ENCODE peak calls at places on chromosomes 3 and 15, in five cellular contexts. C is heart left ventricle, Y is Panc1, O is neural progenitor cell, V is tibial artery. W is an unnamed sample. For H3K4me1, the result is how much of the 10 kb centered on the place peaks cover.

GRCh38 chr3:110697961-110698360 is 373.7 kb upstream of the NECTIN3 start:
- DNase-seq in C (no peak), Y (no peak), O (no peak), V (no peak), W (no peak)

GRCh38 chr3:52400275-52400793 is 44.6 kb downstream of the SEMA3G start:
- DNase-seq in C (peak), Y (no peak), O (no peak), V (no peak), W (no peak)

GRCh38 chr3:124118397-124118796 is 126.5 kb upstream of the ROPN1 start:
- DNase-seq in C (no peak), Y (no peak), O (no peak), V (no peak), W (no peak)

GRCh38 chr3:154018100-154018696 is 103.0 kb upstream of the ARHGEF26 start:
- DNase-seq in C (no peak), Y (no peak), O (peak), V (no peak), W (peak)

GRCh38 chr15:82298520-82298919 is 35.9 kb downstream of the SAXO2 start:
- DNase-seq in C (no peak), Y (no peak), O (no peak), V (no peak), W (peak)

GRCh38 chr3:114319453-114319852 is 25.6 kb downstream of the TIGIT start:
- DNase-seq in C (no peak), Y (no peak), O (peak), V (no peak), W (no peak)

GRCh38 chr3:101072299-101072698 is 79.1 kb upstream of the ABI3BP start:
- DNase-seq in C (no peak), Y (no peak), O (no peak), V (no peak), W (no peak)

GRCh38 chr3:72153477-72154314 is 368.7 kb upstream of the PROK2 start:
- DNase-seq in C (no peak), Y (no peak), O (no peak), V (no peak), W (no peak)

GRCh38 chr15:98560338-98560737 is 88.0 kb upstream of the IGF1R start:
- DNase-seq in C (no peak), Y (no peak), O (no peak), V (no peak), W (no peak)

GRCh38 chr3:79598594-79598993 is 169.2 kb downstream of the ROBO1 start:
- DNase-seq in C (no peak), Y (no peak), O (peak), V (no peak), W (no peak)

GRCh38 chr3:183518446-183519185 is 36.9 kb downstream of the KLHL6 start:
- DNase-seq in C (no peak), Y (no peak), O (peak), V (no peak), W (no peak)

GRCh38 chr15:90545095-90545494 is 15.4 kb downstream of the CRTC3 start:
- DNase-seq in C (no peak), Y (no peak), O (no peak), V (no peak), W (no peak)

GRCh38 chr3:186670148-186670547 is 4.3 kb downstream of the HRG start:
- DNase-seq in C (no peak), Y (no peak), O (no peak), V (no peak), W (no peak)

GRCh38 chr3:38548154-38548931 is 52.2 kb downstream of the EXOG start:
- DNase-seq in C (peak), Y (no peak), O (peak), V (no peak), W (peak)

GRCh38 chr3:86830566-86830965 is 160.4 kb downstream of the VGLL3 start:
- DNase-seq in C (no peak), Y (no peak), O (no peak), V (no peak), W (no peak)

GRCh38 chr3:124639406-124640237 is 90.6 kb upstream of the UMPS start:
- DNase-seq in C (no peak), Y (no peak), O (no peak), V (no peak), W (no peak)

GRCh38 chr3:155602307-155602706 is 142.6 kb downstream of the PLCH1 start:
- DNase-seq in C (no peak), Y (no peak), O (no peak), V (no peak), W (no peak)

GRCh38 chr3:37466660-37467359 is 292.4 kb upstream of the LRRFIP2 start:
- DNase-seq in C (peak), Y (no peak), O (no peak), V (peak), W (peak)

GRCh38 chr3:32912046-32912445 is 39.4 kb upstream of the CCR4 start:
- DNase-seq in C (no peak), Y (no peak), O (no peak), V (no peak), W (no peak)

GRCh38 chr3:111591555-111591954 is 3.6 kb downstream of the ZBED2 start:
- DNase-seq in C (no peak), Y (no peak), O (no peak), V (no peak), W (no peak)

GRCh38 chr3:15325228-15325627 is 7.2 kb downstream of the SH3BP5 start:
- DNase-seq in C (peak), Y (no peak), O (peak), V (no peak), W (peak)

GRCh38 chr15:40549894-40550293 is 14.9 kb downstream of the CCDC32 start:
- DNase-seq in C (peak), Y (no peak), O (no peak), V (no peak), W (peak)

GRCh38 chr15:48522911-48523310 is 122.6 kb downstream of the FBN1 start:
- DNase-seq in C (no peak), Y (no peak), O (no peak), V (no peak), W (no peak)

GRCh38 chr3:33392703-33393125 is 47.5 kb downstream of the UBP1 start:
- DNase-seq in C (no peak), Y (peak), O (no peak), V (peak), W (no peak)

GRCh38 chr15:92178908-92179307 is 214.8 kb upstream of the ST8SIA2 start:
- DNase-seq in C (no peak), Y (no peak), O (no peak), V (no peak), W (no peak)

GRCh38 chr15:37094542-37095196 is 5.7 kb downstream of the MEIS2 start:
- DNase-seq in C (no peak), Y (no peak), O (no peak), V (no peak), W (no peak)

GRCh38 chr15:37095197-37095992 is 5.0 kb downstream of the MEIS2 start:
- DNase-seq in C (no peak), Y (no peak), O (peak), V (no peak), W (no peak)

GRCh38 chr15:37095993-37096877 is 4.1 kb downstream of the MEIS2 start:
- DNase-seq in C (peak), Y (no peak), O (peak), V (no peak), W (peak)

GRCh38 chr15:37090543-37091175 is 9.7 kb downstream of the MEIS2 start:
- DNase-seq in C (no peak), Y (no peak), O (no peak), V (no peak), W (no peak)

DNA sequence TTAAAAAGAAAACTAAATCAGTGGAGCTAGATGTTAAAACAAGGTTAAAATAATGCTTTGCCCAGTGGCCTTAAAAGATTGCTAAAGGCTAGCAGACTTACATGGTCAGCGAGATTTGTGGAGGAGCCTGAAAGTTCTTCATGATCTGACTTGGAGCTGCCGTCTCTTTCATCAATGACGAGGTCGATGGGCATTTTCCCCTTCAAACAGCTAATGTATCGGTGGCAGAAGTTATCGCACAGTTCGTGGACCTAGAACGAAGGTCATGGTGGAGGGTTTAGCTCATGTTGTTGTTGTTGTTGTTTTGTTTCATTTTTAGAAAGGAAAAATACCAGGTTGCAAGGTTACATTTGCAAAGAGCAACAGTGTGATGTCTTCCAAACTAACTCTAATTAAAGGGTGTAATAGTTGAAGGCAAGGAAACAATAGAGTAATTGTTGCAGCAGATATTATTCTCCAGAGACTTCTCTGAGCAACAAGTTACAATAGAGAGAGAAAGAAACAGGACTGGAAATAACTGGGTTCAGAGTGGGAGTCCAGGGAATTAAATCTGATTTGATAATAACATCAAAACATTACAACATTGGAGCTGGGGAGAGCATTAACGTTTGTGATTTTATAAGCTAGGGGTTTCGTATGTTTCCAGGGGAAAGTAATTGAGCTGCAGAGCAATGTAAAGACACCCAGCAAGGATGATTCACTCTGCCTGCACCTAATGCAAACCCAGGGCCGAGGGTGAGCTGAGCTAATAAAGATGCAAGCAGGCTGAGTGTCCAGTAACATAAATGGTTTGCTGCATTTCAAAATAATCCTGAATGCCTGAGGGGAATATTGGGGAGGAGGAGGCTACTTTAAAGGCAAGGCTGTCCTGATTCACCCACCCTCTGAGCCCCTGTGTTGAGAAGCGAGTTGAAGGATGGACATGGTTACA is 6.6 kb downstream of the MEIS2 start:
- DNase-seq in C (no peak), Y (no peak), O (no peak), V (no peak), W (no peak)
- H3K27ac ChIP-seq in C (peak), Y (no peak), O (no peak), V (no peak), W (no peak)

GRCh38 chr15:67781907-67782559 is 43.3 kb upstream of the SKOR1 start:
- DNase-seq in C (no peak), Y (no peak), O (peak), V (no peak), W (no peak)
- H3K4me1 ChIP-seq in C (under half), Y (under half), O (half or more), V (under half), W (under half)

DNA sequence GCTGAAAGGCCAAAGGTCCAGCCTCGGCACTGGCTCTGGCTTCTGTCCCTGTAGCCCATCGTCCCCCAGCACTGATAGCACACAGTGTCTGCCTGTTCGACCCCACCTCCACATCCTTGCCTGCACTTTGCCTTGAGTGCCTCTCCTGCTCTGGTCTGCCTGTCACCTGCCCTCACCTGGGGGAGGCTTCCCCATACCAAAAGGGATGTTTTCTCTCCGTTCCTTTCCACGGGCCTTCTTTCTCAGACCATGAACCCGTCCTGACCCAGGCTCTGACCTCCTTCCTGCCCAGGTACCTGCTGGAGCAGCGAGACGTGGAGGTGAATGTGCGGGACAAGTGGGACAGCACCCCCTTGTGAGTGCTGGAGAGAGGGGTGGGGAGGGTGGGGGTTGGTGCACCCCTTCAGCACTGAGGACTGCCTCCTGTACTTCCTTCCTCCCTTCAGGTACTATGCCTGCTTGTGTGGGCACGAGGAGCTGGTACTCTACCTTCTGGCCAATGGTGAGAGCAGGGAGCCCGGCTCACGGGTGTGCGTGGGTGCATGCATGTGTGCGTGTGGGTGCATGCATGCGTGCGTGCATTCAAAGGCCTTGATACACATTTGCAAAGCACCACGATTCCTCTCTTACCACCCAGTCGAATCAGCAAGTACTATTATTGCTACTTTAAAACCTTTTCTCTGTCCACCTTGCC is 1.5 kb downstream of the ABTB1 start:
- DNase-seq in C (no peak), Y (no peak), O (no peak), V (peak), W (no peak)
- H3K4me3 ChIP-seq in C (peak), Y (no peak), O (no peak), V (peak), W (no peak)

DNA sequence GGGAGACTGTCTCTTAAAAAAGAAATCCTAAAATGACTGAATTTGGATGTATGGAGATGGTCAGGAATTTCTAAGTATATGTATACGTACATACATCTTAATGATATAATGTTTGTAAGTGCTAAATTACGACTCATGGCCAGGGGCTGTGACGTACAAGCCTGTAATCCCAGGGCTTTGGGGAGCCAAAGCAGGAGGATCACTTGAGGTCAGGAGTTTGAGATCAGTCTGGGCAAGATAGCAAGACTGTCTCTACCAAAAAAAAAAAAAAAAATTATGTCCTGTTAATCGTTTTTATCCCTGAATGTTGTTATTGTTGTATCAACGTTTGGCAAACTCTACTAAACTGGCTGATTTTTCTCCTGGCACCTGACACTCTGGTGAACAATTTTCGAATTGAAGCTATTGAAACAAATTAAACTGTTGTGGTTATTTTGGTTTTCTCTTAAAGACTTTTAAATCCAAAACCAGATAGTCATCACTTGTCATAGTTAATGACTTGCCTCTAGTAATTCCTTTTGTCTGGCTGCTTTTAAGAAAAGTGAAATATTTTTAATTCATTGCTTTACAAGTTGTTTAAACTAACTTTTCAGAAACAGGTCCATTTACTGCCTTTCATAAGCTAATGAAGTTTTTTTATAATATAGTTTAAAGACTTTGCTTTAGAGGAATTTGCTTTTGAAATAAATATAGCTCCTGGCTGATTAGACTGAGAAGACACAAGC is 7.0 kb downstream of the MORF4L1 start:
- DNase-seq in C (no peak), Y (no peak), O (no peak), V (no peak), W (no peak)
- H3K27ac ChIP-seq in C (no peak), Y (no peak), O (no peak), V (peak), W (no peak)

GRCh38 chr3:55939287-55939686 is 452.2 kb upstream of the WNT5A start:
- DNase-seq in C (no peak), Y (no peak), O (no peak), V (no peak), W (no peak)

GRCh38 chr3:55935241-55935640 is 448.1 kb upstream of the WNT5A start:
- DNase-seq in C (no peak), Y (no peak), O (peak), V (no peak), W (no peak)

GRCh38 chr3:55937301-55937700 is 450.2 kb upstream of the WNT5A start:
- DNase-seq in C (no peak), Y (no peak), O (no peak), V (no peak), W (no peak)

GRCh38 chr3:55936549-55937052 is 449.5 kb upstream of the WNT5A start:
- DNase-seq in C (no peak), Y (no peak), O (no peak), V (no peak), W (no peak)
- H3K4me1 ChIP-seq in C (under half), Y (under half), O (under half), V (under half), W (under half)

GRCh38 chr3:42688016-42688415 is 2.7 kb downstream of the KLHL40 start:
- DNase-seq in C (no peak), Y (no peak), O (no peak), V (no peak), W (no peak)

GRCh38 chr3:42685363-42685881 is at the start of gene KLHL40:
- DNase-seq in C (peak), Y (no peak), O (no peak), V (no peak), W (no peak)

GRCh38 chr3:42684632-42685362 is 540 bp upstream of the KLHL40 start:
- DNase-seq in C (no peak), Y (no peak), O (no peak), V (no peak), W (no peak)

GRCh38 chr3:42686832-42687650 is 1.7 kb downstream of the KLHL40 start:
- DNase-seq in C (peak), Y (no peak), O (no peak), V (no peak), W (no peak)

GRCh38 chr3:42685891-42686820 is 819 bp downstream of the KLHL40 start:
- DNase-seq in C (peak), Y (no peak), O (no peak), V (no peak), W (no peak)
- H3K4me3 ChIP-seq in C (no peak), Y (no peak), O (no peak), V (peak), W (peak)

GRCh38 chr3:104612218-104612617 is 754.5 kb upstream of the ALCAM start:
- DNase-seq in C (no peak), Y (no peak), O (no peak), V (no peak), W (no peak)

GRCh38 chr3:104604326-104605010 is 762.2 kb upstream of the ALCAM start:
- DNase-seq in C (no peak), Y (no peak), O (no peak), V (no peak), W (no peak)

GRCh38 chr3:104610730-104611652 is 755.7 kb upstream of the ALCAM start:
- DNase-seq in C (no peak), Y (no peak), O (no peak), V (no peak), W (no peak)

DNA sequence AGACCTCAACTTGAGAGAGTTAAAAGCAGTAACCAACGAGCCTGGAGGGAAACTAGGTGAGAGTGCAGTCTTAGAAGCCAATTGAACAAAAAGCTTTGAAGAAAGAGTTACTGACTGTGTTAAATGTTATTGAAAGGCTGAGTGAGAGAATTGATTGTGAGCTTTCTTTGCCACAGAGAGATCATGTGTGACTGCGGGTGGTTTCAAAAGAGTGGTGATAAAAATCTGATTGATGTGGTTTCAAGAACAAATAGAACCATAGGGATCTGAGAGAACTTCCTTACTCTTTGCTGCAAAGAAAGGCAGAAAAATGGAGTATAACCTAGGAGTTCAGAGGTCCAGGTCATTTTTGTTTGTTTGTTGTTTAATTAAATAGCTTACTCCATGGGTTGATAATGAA is 759.9 kb upstream of the ALCAM start:
- DNase-seq in C (no peak), Y (no peak), O (no peak), V (no peak), W (no peak)
- H3K27ac ChIP-seq in C (no peak), Y (no peak), O (no peak), V (no peak), W (no peak)

W was measured in testis.